ENCODE peak calls at places on chromosomes 5 and 9, in six cellular contexts. One of them, this sample, is unnamed. For H3K9me2, the result is how much of the 10 kb centered on the place peaks cover.

GRCh38 chr9:1073497-1073896 is 23.3 kb downstream of the DMRT2 start:
- DNase-seq in HCT116: no peak
- DNase-seq in GM23248: no peak
- DNase-seq in SK-N-SH: no peak
- DNase-seq in PC-3: no peak
- DNase-seq in GM23338: no peak
- DNase-seq in this sample: no peak

GRCh38 chr9:106449528-106449927 is 413.4 kb upstream of the ZNF462 start:
- DNase-seq in HCT116: no peak
- DNase-seq in SK-N-SH: no peak
- DNase-seq in GM23338: no peak
- DNase-seq in GM23248: no peak
- DNase-seq in PC-3: no peak
- DNase-seq in this sample: no peak

GRCh38 chr5:157253547-157253946 is 12.4 kb upstream of the CYFIP2 start:
- DNase-seq in PC-3: peak
- DNase-seq in GM23338: peak
- DNase-seq in GM23248: peak
- DNase-seq in HCT116: peak
- DNase-seq in SK-N-SH: peak
- DNase-seq in this sample: peak

GRCh38 chr5:56279979-56280378 is 46.8 kb upstream of the ANKRD55 start:
- DNase-seq in GM23248: peak
- DNase-seq in PC-3: peak
- DNase-seq in GM23338: no peak
- DNase-seq in SK-N-SH: no peak
- DNase-seq in HCT116: no peak
- DNase-seq in this sample: no peak

GRCh38 chr5:125409496-125410351 is 663.3 kb upstream of the ZNF608 start:
- DNase-seq in SK-N-SH: no peak
- DNase-seq in HCT116: no peak
- DNase-seq in GM23248: peak
- DNase-seq in PC-3: peak
- DNase-seq in GM23338: no peak
- DNase-seq in this sample: no peak

GRCh38 chr5:168121138-168121494 is 170.3 kb upstream of the WWC1 start:
- DNase-seq in PC-3: no peak
- DNase-seq in HCT116: no peak
- DNase-seq in GM23338: no peak
- DNase-seq in GM23248: no peak
- DNase-seq in SK-N-SH: no peak
- DNase-seq in this sample: no peak

GRCh38 chr5:132377738-132378137 is 8.2 kb downstream of the SLC22A5 start:
- DNase-seq in PC-3: no peak
- DNase-seq in GM23338: no peak
- DNase-seq in HCT116: no peak
- DNase-seq in SK-N-SH: no peak
- DNase-seq in GM23248: no peak
- DNase-seq in this sample: no peak

GRCh38 chr5:96699186-96699820 is 37.1 kb downstream of the CAST start:
- DNase-seq in GM23338: peak
- DNase-seq in PC-3: no peak
- DNase-seq in GM23248: peak
- DNase-seq in HCT116: no peak
- DNase-seq in SK-N-SH: peak
- DNase-seq in this sample: no peak

GRCh38 chr5:141172381-141173204 is at the start of gene PCDHB7:
- DNase-seq in HCT116: peak
- DNase-seq in PC-3: no peak
- DNase-seq in GM23248: peak
- DNase-seq in GM23338: peak
- DNase-seq in SK-N-SH: peak
- DNase-seq in this sample: peak

GRCh38 chr5:60161340-60161934 is 267.9 kb upstream of the PDE4D start:
- DNase-seq in SK-N-SH: peak
- DNase-seq in GM23248: peak
- DNase-seq in PC-3: peak
- DNase-seq in HCT116: peak
- DNase-seq in GM23338: peak
- DNase-seq in this sample: peak

GRCh38 chr5:176624916-176625315 is 5.4 kb downstream of the SNCB start:
- DNase-seq in SK-N-SH: no peak
- DNase-seq in HCT116: no peak
- DNase-seq in GM23248: no peak
- DNase-seq in PC-3: no peak
- DNase-seq in GM23338: no peak
- DNase-seq in this sample: peak

GRCh38 chr5:606526-607399 is 5.4 kb upstream of the CEP72 start:
- DNase-seq in PC-3: no peak
- DNase-seq in GM23338: no peak
- DNase-seq in GM23248: no peak
- DNase-seq in HCT116: no peak
- DNase-seq in SK-N-SH: no peak
- DNase-seq in this sample: no peak

GRCh38 chr5:69364414-69364813 is 4.9 kb downstream of the AK6 start:
- DNase-seq in GM23248: peak
- DNase-seq in HCT116: peak
- DNase-seq in SK-N-SH: peak
- DNase-seq in GM23338: peak
- DNase-seq in PC-3: peak
- DNase-seq in this sample: peak

GRCh38 chr9:114684036-114684435 is 2.0 kb upstream of the TEX48 start:
- DNase-seq in GM23248: no peak
- DNase-seq in GM23338: no peak
- DNase-seq in PC-3: no peak
- DNase-seq in SK-N-SH: no peak
- DNase-seq in HCT116: no peak
- DNase-seq in this sample: no peak

GRCh38 chr9:26175264-26175663 is 497.0 kb upstream of the TUSC1 start:
- DNase-seq in GM23248: peak
- DNase-seq in HCT116: no peak
- DNase-seq in GM23338: no peak
- DNase-seq in PC-3: peak
- DNase-seq in SK-N-SH: no peak
- DNase-seq in this sample: no peak

GRCh38 chr5:53167836-53168235 is 58.3 kb upstream of the MOCS2 start:
- DNase-seq in SK-N-SH: no peak
- DNase-seq in HCT116: no peak
- DNase-seq in GM23248: peak
- DNase-seq in PC-3: no peak
- DNase-seq in GM23338: no peak
- DNase-seq in this sample: no peak

GRCh38 chr9:105418588-105419108 is 29.2 kb upstream of the FSD1L start:
- DNase-seq in SK-N-SH: no peak
- DNase-seq in GM23248: no peak
- DNase-seq in HCT116: no peak
- DNase-seq in GM23338: no peak
- DNase-seq in PC-3: no peak
- DNase-seq in this sample: no peak

GRCh38 chr9:73684601-73685000 is 532.9 kb downstream of the ANXA1 start:
- DNase-seq in GM23338: no peak
- DNase-seq in PC-3: peak
- DNase-seq in GM23248: peak
- DNase-seq in HCT116: no peak
- DNase-seq in SK-N-SH: no peak
- DNase-seq in this sample: no peak

GRCh38 chr9:127828262-127829031 is 25.8 kb downstream of the FPGS start:
- DNase-seq in SK-N-SH: no peak
- DNase-seq in GM23338: peak
- DNase-seq in PC-3: peak
- DNase-seq in HCT116: peak
- DNase-seq in GM23248: peak
- DNase-seq in this sample: no peak

GRCh38 chr9:130963916-130964315 is 24.9 kb upstream of the FIBCD1 start:
- DNase-seq in GM23248: peak
- DNase-seq in SK-N-SH: no peak
- DNase-seq in PC-3: no peak
- DNase-seq in HCT116: no peak
- DNase-seq in GM23338: no peak
- DNase-seq in this sample: no peak

GRCh38 chr9:127943746-127944145 is 6.1 kb upstream of the DPM2 start:
- DNase-seq in GM23248: peak
- DNase-seq in HCT116: peak
- DNase-seq in GM23338: peak
- DNase-seq in PC-3: peak
- DNase-seq in SK-N-SH: peak
- DNase-seq in this sample: peak

GRCh38 chr5:139523635-139524445 is 37.3 kb upstream of the UBE2D2 start:
- DNase-seq in PC-3: no peak
- DNase-seq in HCT116: no peak
- DNase-seq in GM23338: peak
- DNase-seq in GM23248: no peak
- DNase-seq in SK-N-SH: no peak
- DNase-seq in this sample: no peak

GRCh38 chr5:109611505-109611904 is 78.2 kb upstream of the MAN2A1 start:
- DNase-seq in HCT116: no peak
- DNase-seq in GM23338: no peak
- DNase-seq in GM23248: no peak
- DNase-seq in SK-N-SH: no peak
- DNase-seq in PC-3: no peak
- DNase-seq in this sample: no peak

GRCh38 chr9:120723547-120723946 is 9.3 kb upstream of the MEGF9 start:
- DNase-seq in GM23338: no peak
- DNase-seq in SK-N-SH: no peak
- DNase-seq in PC-3: no peak
- DNase-seq in HCT116: no peak
- DNase-seq in GM23248: peak
- DNase-seq in this sample: no peak
- H3K27ac ChIP-seq in GM23338: no peak
- H3K27ac ChIP-seq in SK-N-SH: no peak
- H3K27ac ChIP-seq in PC-3: no peak
- H3K27ac ChIP-seq in HCT116: no peak
- H3K27ac ChIP-seq in GM23248: no peak
- H3K27ac ChIP-seq in this sample: peak

DNA sequence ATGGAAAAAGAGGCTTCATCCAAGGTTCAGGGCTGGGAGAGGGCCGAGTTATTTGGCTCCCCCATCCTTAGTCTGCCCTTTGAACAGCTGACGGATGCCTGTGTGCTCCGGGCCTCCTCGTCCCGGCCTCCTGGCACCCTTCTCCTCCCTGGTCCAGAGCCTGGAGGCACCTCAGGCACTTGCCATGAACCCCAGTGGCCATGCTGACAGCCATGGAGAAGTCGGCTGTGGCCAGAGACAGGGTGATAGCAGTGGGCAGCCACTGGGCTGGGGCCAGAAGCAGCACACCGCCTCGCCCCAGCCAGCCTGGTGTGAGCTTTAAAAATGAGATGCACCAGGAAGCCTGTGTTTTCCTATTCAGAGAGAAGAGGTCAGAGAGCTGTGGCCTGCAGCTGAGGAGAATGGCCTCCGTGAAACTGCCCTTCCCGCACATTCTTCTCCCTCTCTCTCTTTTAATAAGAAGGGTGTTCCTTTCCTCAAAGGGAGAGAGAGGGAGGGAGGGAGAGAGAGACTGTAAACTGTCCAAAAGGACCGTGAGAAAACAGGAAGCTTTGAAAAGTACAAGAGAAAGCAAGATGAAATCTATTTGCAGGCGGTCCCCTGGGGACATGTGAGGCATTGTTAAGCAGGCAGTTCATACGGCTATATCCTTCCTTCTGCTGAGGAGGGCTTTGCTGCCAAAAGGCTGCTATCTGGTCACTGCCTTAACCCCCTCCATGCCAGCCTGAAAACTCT is 55.3 kb downstream of the ZNF366 start:
- DNase-seq in GM23248: peak
- DNase-seq in PC-3: peak
- DNase-seq in GM23338: no peak
- DNase-seq in HCT116: no peak
- DNase-seq in SK-N-SH: peak
- DNase-seq in this sample: peak
- H2AFZ ChIP-seq in GM23248: peak
- H2AFZ ChIP-seq in PC-3: peak
- H2AFZ ChIP-seq in GM23338: peak
- H2AFZ ChIP-seq in HCT116: peak
- H2AFZ ChIP-seq in SK-N-SH: peak
- H2AFZ ChIP-seq in this sample: no peak

GRCh38 chr9:116389546-116390305 is 236.1 kb downstream of the PAPPA start:
- DNase-seq in GM23248: peak
- DNase-seq in HCT116: no peak
- DNase-seq in SK-N-SH: no peak
- DNase-seq in GM23338: no peak
- DNase-seq in PC-3: no peak
- DNase-seq in this sample: no peak
- H3K9me2 ChIP-seq in GM23248: under half
- H3K9me2 ChIP-seq in HCT116: under half
- H3K9me2 ChIP-seq in SK-N-SH: under half
- H3K9me2 ChIP-seq in GM23338: under half
- H3K9me2 ChIP-seq in PC-3: under half
- H3K9me2 ChIP-seq in this sample: under half

GRCh38 chr5:77211013-77211690 is 672 bp downstream of the PDE8B start:
- DNase-seq in GM23248: peak
- DNase-seq in SK-N-SH: peak
- DNase-seq in HCT116: no peak
- DNase-seq in GM23338: peak
- DNase-seq in PC-3: peak
- DNase-seq in this sample: no peak
- H3K27ac ChIP-seq in GM23248: no peak
- H3K27ac ChIP-seq in SK-N-SH: no peak
- H3K27ac ChIP-seq in HCT116: no peak
- H3K27ac ChIP-seq in GM23338: no peak
- H3K27ac ChIP-seq in PC-3: no peak
- H3K27ac ChIP-seq in this sample: no peak

GRCh38 chr9:107480386-107480789 is 9.2 kb downstream of the KLF4 start:
- DNase-seq in SK-N-SH: no peak
- DNase-seq in HCT116: no peak
- DNase-seq in GM23248: peak
- DNase-seq in GM23338: no peak
- DNase-seq in PC-3: peak
- DNase-seq in this sample: no peak
- H2AFZ ChIP-seq in SK-N-SH: peak
- H2AFZ ChIP-seq in HCT116: peak
- H2AFZ ChIP-seq in GM23248: peak
- H2AFZ ChIP-seq in GM23338: peak
- H2AFZ ChIP-seq in PC-3: peak
- H2AFZ ChIP-seq in this sample: no peak

GRCh38 chr5:9480499-9480898 is 65.4 kb downstream of the SEMA5A start:
- DNase-seq in GM23248: no peak
- DNase-seq in PC-3: no peak
- DNase-seq in HCT116: no peak
- DNase-seq in GM23338: no peak
- DNase-seq in SK-N-SH: no peak
- DNase-seq in this sample: no peak
- H3K9me2 ChIP-seq in GM23248: under half
- H3K9me2 ChIP-seq in PC-3: under half
- H3K9me2 ChIP-seq in HCT116: under half
- H3K9me2 ChIP-seq in GM23338: under half
- H3K9me2 ChIP-seq in SK-N-SH: under half
- H3K9me2 ChIP-seq in this sample: under half

This sample was measured in Karpas-422.